ENCODE peak calls at places on chromosomes 16 and 17, in seven cellular contexts. D, R, P, V, E, I and G are unnamed samples.

GRCh38 chr17:34155947-34156346 is 99.1 kb upstream of the CCL2 start:
- DNase-seq in D (no peak), R (no peak), P (no peak), V (no peak), E (no peak), I (no peak), G (no peak)

GRCh38 chr16:87507351-87508069 is 14.7 kb upstream of the ZCCHC14 start:
- DNase-seq in D (no peak), R (no peak), P (no peak), V (no peak), E (no peak), I (no peak), G (no peak)

GRCh38 chr16:80158766-80159165 is 382.0 kb upstream of the DYNLRB2 start:
- DNase-seq in D (peak; percentile 33), R (no peak), P (peak; percentile 95), V (no peak), E (no peak), I (no peak), G (no peak)

GRCh38 chr16:2689968-2690830 is 7.9 kb downstream of the KCTD5 start:
- DNase-seq in D (no peak), R (no peak), P (no peak), V (no peak), E (no peak), I (no peak), G (no peak)

GRCh38 chr17:49285716-49286115 is 55.1 kb upstream of the PHOSPHO1 start:
- DNase-seq in D (no peak), R (no peak), P (no peak), V (no peak), E (no peak), I (no peak), G (no peak)

GRCh38 chr16:70391881-70392481 is 45.3 kb downstream of the DDX19A start:
- DNase-seq in D (peak; percentile 61), R (no peak), P (peak; percentile 85), V (peak; percentile 24), E (no peak), I (no peak), G (peak; percentile 29)

GRCh38 chr17:83096401-83097220 is 17.2 kb downstream of the METRNL start:
- DNase-seq in D (no peak), R (no peak), P (no peak), V (no peak), E (no peak), I (peak; percentile 93), G (no peak)

GRCh38 chr17:68870427-68870826 is 84.8 kb downstream of the ABCA8 start:
- DNase-seq in D (no peak), R (no peak), P (no peak), V (no peak), E (no peak), I (no peak), G (no peak)

GRCh38 chr17:410674-411401 is 58.2 kb upstream of the RPH3AL start:
- DNase-seq in D (no peak), R (no peak), P (peak; percentile 41), V (no peak), E (no peak), I (no peak), G (peak; percentile 2)

GRCh38 chr17:1188812-1189211 is 9.0 kb upstream of the ABR start:
- DNase-seq in D (no peak), R (no peak), P (no peak), V (peak; percentile 28), E (no peak), I (peak; percentile 97), G (no peak)

GRCh38 chr17:1829189-1829578 is 518 bp downstream of the SMYD4 start:
- DNase-seq in D (no peak), R (no peak), P (peak; percentile 47), V (no peak), E (no peak), I (no peak), G (no peak)

GRCh38 chr16:86061318-86061695 is 162.3 kb downstream of the IRF8 start:
- DNase-seq in D (no peak), R (no peak), P (no peak), V (no peak), E (no peak), I (no peak), G (no peak)

GRCh38 chr17:16486373-16487250 is 5.4 kb downstream of the LRRC75A start:
- DNase-seq in D (peak; percentile 51), R (no peak), P (peak; percentile 63), V (peak; percentile 27), E (no peak), I (peak; percentile 97), G (peak; percentile 90)

GRCh38 chr16:88477631-88478030 is 24.6 kb downstream of the ZFPM1 start:
- DNase-seq in D (no peak), R (no peak), P (no peak), V (no peak), E (no peak), I (no peak), G (no peak)

GRCh38 chr16:17397499-17397891 is 73.3 kb downstream of the XYLT1 start:
- DNase-seq in D (no peak), R (no peak), P (peak; percentile 83), V (no peak), E (no peak), I (peak; percentile 40), G (peak; percentile 61)

GRCh38 chr17:2551493-2551892 is 39.8 kb upstream of the METTL16 start:
- DNase-seq in D (no peak), R (no peak), P (no peak), V (no peak), E (no peak), I (no peak), G (no peak)

GRCh38 chr17:65684631-65685030 is 123.2 kb upstream of the AXIN2 start:
- DNase-seq in D (no peak), R (no peak), P (peak; percentile 74), V (no peak), E (no peak), I (no peak), G (no peak)

GRCh38 chr17:78970834-78971763 is 8.6 kb downstream of the LGALS3BP start:
- DNase-seq in D (no peak), R (peak; percentile 70), P (peak; percentile 90), V (no peak), E (peak; percentile 71), I (peak; percentile 86), G (peak; percentile 52)

GRCh38 chr17:17575360-17576251 is 15.9 kb downstream of the PEMT start:
- DNase-seq in D (no peak), R (no peak), P (no peak), V (no peak), E (no peak), I (no peak), G (no peak)

GRCh38 chr16:11402051-11402744 is 56.9 kb downstream of the RMI2 start:
- DNase-seq in D (no peak), R (no peak), P (no peak), V (no peak), E (no peak), I (no peak), G (no peak)

GRCh38 chr17:5225668-5226457 is 8.8 kb downstream of the SCIMP start:
- DNase-seq in D (no peak), R (no peak), P (no peak), V (no peak), E (no peak), I (no peak), G (no peak)